ENCODE peak calls at places on chromosomes 2 and 18, in seven cellular contexts. P, B, O, H, D, N and A are unnamed samples.

GRCh38 chr2:84781942-84782716 is 98.8 kb downstream of the TRABD2A start:
- DNase-seq in O (peak), P (no peak), N (peak), H (peak), D (no peak), B (peak), A (peak)

GRCh38 chr2:46252891-46253659 is 44.1 kb upstream of the EPAS1 start:
- DNase-seq in O (peak), D (no peak), H (no peak), N (peak), P (no peak), B (no peak), A (no peak)

GRCh38 chr2:106030287-106031268 is 163.5 kb downstream of the UXS1 start:
- DNase-seq in H (peak), B (no peak), N (peak), O (no peak), P (peak), D (no peak), A (peak)

GRCh38 chr2:66665124-66665984 is 230.4 kb downstream of the MEIS1 start:
- DNase-seq in H (peak), N (peak), B (no peak), D (no peak), O (peak), P (peak), A (peak)

GRCh38 chr2:224875153-224875552 is 159.0 kb upstream of the CCDC195 start:
- DNase-seq in N (no peak), D (no peak), B (no peak), H (no peak), O (no peak), P (no peak), A (no peak)

GRCh38 chr2:69214898-69215297 is 172.1 kb downstream of the GFPT1 start:
- DNase-seq in B (no peak), D (no peak), P (no peak), N (peak), O (peak), H (peak), A (peak)

GRCh38 chr18:47829831-47830230 is 100.6 kb downstream of the SMAD2 start:
- DNase-seq in D (no peak), O (no peak), N (no peak), B (no peak), H (no peak), P (no peak), A (no peak)

GRCh38 chr2:39018633-39019032 is 102.2 kb downstream of the SOS1 start:
- DNase-seq in B (no peak), N (no peak), D (no peak), H (no peak), O (no peak), P (no peak), A (no peak)

GRCh38 chr2:232550351-232551261 is at the start of the genes EIF4E2 and TIGD1:
- DNase-seq in P (peak), B (peak), O (peak), H (peak), D (peak), N (peak), A (peak)

GRCh38 chr2:55099878-55100820 is 49.9 kb upstream of the RTN4 start:
- DNase-seq in D (no peak), H (peak), N (peak), P (no peak), O (no peak), B (no peak), A (peak)

GRCh38 chr2:227406177-227407031 is 18.7 kb upstream of the SCYGR1 start:
- DNase-seq in B (no peak), P (peak), N (peak), D (peak), O (peak), H (peak), A (peak)

GRCh38 chr2:157627594-157628281 is 926 bp downstream of the ACVR1C start:
- DNase-seq in N (peak), B (peak), O (no peak), H (peak), D (peak), P (no peak), A (peak)

GRCh38 chr2:157625311-157625710 is 3.4 kb downstream of the ACVR1C start:
- DNase-seq in H (no peak), N (no peak), B (no peak), D (no peak), P (no peak), O (no peak), A (no peak)

GRCh38 chr2:157628532-157629415 is at the start of gene ACVR1C:
- DNase-seq in O (peak), P (no peak), B (peak), H (peak), N (peak), D (peak), A (peak)

DNA sequence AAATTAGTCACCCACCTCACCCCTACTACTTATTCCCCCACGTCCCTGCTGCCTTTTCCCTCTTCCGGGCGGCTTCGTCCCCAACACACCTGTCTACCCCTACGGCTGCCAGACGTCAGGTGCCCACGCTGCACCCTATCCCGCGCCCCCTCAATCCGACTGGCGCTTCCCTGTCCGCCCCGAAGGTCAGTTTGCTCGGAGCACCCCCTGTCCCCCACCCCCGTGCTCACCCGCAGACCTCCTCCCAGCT is 457 bp downstream of the ACVR1C start:
- DNase-seq in D (no peak), N (no peak), O (peak), B (no peak), H (no peak), P (no peak), A (no peak)
- H3K4me3 ChIP-seq in D (peak), N (peak), O (peak), B (peak), H (peak), P (peak), A (peak)

DNA sequence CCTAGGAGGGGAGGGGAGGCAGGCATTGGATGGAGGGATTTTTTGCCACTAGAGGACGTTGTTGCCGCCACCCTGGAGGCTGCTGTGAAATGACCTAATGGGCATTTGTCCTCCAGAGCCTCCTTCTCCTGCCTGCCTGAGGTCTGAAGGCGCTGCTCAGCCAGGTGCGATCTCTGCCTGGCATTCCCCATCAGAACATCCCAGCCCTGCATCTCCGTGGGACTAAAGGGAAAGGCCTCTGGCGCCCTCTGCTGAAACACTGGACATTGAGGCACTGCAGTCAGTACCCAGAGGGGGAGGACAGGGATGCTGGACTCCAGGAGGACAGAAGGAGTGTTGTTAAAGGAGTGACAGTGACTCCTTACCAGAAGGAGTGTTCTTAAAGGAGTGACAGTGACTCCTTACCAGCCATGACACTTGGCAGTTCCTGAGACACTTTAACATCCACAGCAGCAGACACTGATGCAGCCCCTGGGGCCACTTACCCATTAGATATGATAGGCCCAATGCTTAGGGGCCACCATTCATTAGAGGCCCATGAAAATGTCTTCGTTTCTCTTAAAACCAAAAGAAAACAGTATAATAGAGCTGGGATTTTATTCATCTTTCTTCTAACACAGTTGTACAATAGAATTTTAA is 17.0 kb downstream of the THNSL2 start:
- DNase-seq in B (no peak), P (no peak), O (peak), D (peak), H (peak), N (peak), A (peak)
- TF ChIP-seq CTCF in B (no peak), P (peak), O (peak), D (peak), H (peak), N (peak), A (peak)

GRCh38 chr2:241804326-241805276 is 4.4 kb upstream of the NEU4 start:
- DNase-seq in H (no peak), B (no peak), D (no peak), O (no peak), N (peak), P (no peak), A (peak)
- H3K4me3 ChIP-seq in H (no peak), B (peak), D (no peak), O (no peak), N (peak), P (peak), A (no peak)

GRCh38 chr2:71804251-71804650 is 343.4 kb downstream of the CYP26B1 start:
- DNase-seq in B (no peak), P (no peak), N (peak), O (no peak), H (no peak), D (no peak), A (no peak)
- TF ChIP-seq CTCF in B (no peak), P (no peak), N (peak), O (peak), H (no peak), D (no peak), A (peak)

GRCh38 chr2:115160523-115161521 is 718.4 kb downstream of the DPP10 start:
- DNase-seq in P (no peak), O (no peak), N (no peak), H (no peak), D (peak), B (no peak), A (no peak)
- H3K4me3 ChIP-seq in P (no peak), O (no peak), N (no peak), H (no peak), D (peak), B (no peak), A (no peak)